ENCODE peak calls at places on chromosomes 5 and 9, in six cellular contexts. One of them, this sample, is unnamed.

GRCh38 chr5:91359957-91360609 is 23.0 kb downstream of the ARRDC3 start:
- DNase-seq in A549: no peak
- DNase-seq in suprapubic skin: no peak
- DNase-seq in sigmoid colon: no peak
- DNase-seq in transverse colon: no peak
- DNase-seq in H1: no peak
- DNase-seq in this sample: no peak

GRCh38 chr9:13557724-13558123 is 278.2 kb upstream of the MPDZ start:
- DNase-seq in H1: no peak
- DNase-seq in transverse colon: no peak
- DNase-seq in suprapubic skin: no peak
- DNase-seq in A549: no peak
- DNase-seq in sigmoid colon: no peak
- DNase-seq in this sample: no peak

GRCh38 chr5:53730938-53731337 is 170.5 kb downstream of the NDUFS4 start:
- DNase-seq in A549: no peak
- DNase-seq in transverse colon: no peak
- DNase-seq in sigmoid colon: no peak
- DNase-seq in H1: no peak
- DNase-seq in suprapubic skin: no peak
- DNase-seq in this sample: no peak

GRCh38 chr5:36744041-36744677 is 132.4 kb upstream of the NIPBL start:
- DNase-seq in transverse colon: no peak
- DNase-seq in suprapubic skin: no peak
- DNase-seq in sigmoid colon: no peak
- DNase-seq in A549: no peak
- DNase-seq in H1: no peak
- DNase-seq in this sample: no peak

GRCh38 chr5:124261133-124261532 is 485.3 kb downstream of the ZNF608 start:
- DNase-seq in H1: no peak
- DNase-seq in suprapubic skin: no peak
- DNase-seq in sigmoid colon: no peak
- DNase-seq in A549: no peak
- DNase-seq in transverse colon: no peak
- DNase-seq in this sample: no peak

GRCh38 chr5:15031180-15031579 is 159.6 kb upstream of the ANKH start:
- DNase-seq in H1: no peak
- DNase-seq in sigmoid colon: no peak
- DNase-seq in suprapubic skin: no peak
- DNase-seq in transverse colon: no peak
- DNase-seq in A549: no peak
- DNase-seq in this sample: no peak

GRCh38 chr5:8814081-8814480 is 731.8 kb downstream of the SEMA5A start:
- DNase-seq in A549: no peak
- DNase-seq in suprapubic skin: no peak
- DNase-seq in H1: no peak
- DNase-seq in sigmoid colon: no peak
- DNase-seq in transverse colon: no peak
- DNase-seq in this sample: no peak

GRCh38 chr5:179275381-179275878 is 69.8 kb downstream of the ADAMTS2 start:
- DNase-seq in H1: no peak
- DNase-seq in A549: no peak
- DNase-seq in sigmoid colon: no peak
- DNase-seq in suprapubic skin: no peak
- DNase-seq in transverse colon: no peak
- DNase-seq in this sample: no peak

GRCh38 chr5:79243224-79243623 is 7.3 kb downstream of the JMY start:
- DNase-seq in A549: no peak
- DNase-seq in sigmoid colon: no peak
- DNase-seq in suprapubic skin: no peak
- DNase-seq in H1: no peak
- DNase-seq in transverse colon: no peak
- DNase-seq in this sample: no peak

GRCh38 chr5:131198625-131199024 is 27.9 kb downstream of the LYRM7 start:
- DNase-seq in transverse colon: no peak
- DNase-seq in suprapubic skin: no peak
- DNase-seq in A549: no peak
- DNase-seq in sigmoid colon: no peak
- DNase-seq in H1: no peak
- DNase-seq in this sample: no peak

GRCh38 chr5:43010956-43011355 is 29.2 kb downstream of the ANXA2R start:
- DNase-seq in transverse colon: no peak
- DNase-seq in sigmoid colon: no peak
- DNase-seq in H1: no peak
- DNase-seq in suprapubic skin: no peak
- DNase-seq in A549: no peak
- DNase-seq in this sample: no peak

GRCh38 chr5:159884917-159885620 is 31.2 kb upstream of the ADRA1B start:
- DNase-seq in sigmoid colon: no peak
- DNase-seq in H1: no peak
- DNase-seq in transverse colon: no peak
- DNase-seq in suprapubic skin: no peak
- DNase-seq in A549: no peak
- DNase-seq in this sample: no peak

GRCh38 chr5:81749562-81750307 is 1.2 kb downstream of the SSBP2 start:
- DNase-seq in A549: no peak
- DNase-seq in H1: peak
- DNase-seq in sigmoid colon: peak
- DNase-seq in suprapubic skin: peak
- DNase-seq in transverse colon: peak
- DNase-seq in this sample: peak

GRCh38 chr5:55101556-55102276 is 730 bp upstream of the GZMA start:
- DNase-seq in H1: no peak
- DNase-seq in A549: no peak
- DNase-seq in suprapubic skin: no peak
- DNase-seq in transverse colon: no peak
- DNase-seq in sigmoid colon: no peak
- DNase-seq in this sample: no peak

GRCh38 chr9:127208416-127208815 is 56.2 kb upstream of the GARNL3 start:
- DNase-seq in transverse colon: no peak
- DNase-seq in sigmoid colon: peak
- DNase-seq in H1: no peak
- DNase-seq in suprapubic skin: no peak
- DNase-seq in A549: no peak
- DNase-seq in this sample: no peak

GRCh38 chr9:23526806-23527205 is 299.2 kb downstream of the ELAVL2 start:
- DNase-seq in sigmoid colon: no peak
- DNase-seq in transverse colon: no peak
- DNase-seq in suprapubic skin: no peak
- DNase-seq in H1: no peak
- DNase-seq in A549: no peak
- DNase-seq in this sample: no peak

GRCh38 chr5:76716456-76717157 is 681 bp downstream of the F2R start:
- DNase-seq in H1: peak
- DNase-seq in A549: peak
- DNase-seq in sigmoid colon: no peak
- DNase-seq in transverse colon: no peak
- DNase-seq in suprapubic skin: no peak
- DNase-seq in this sample: no peak

GRCh38 chr9:27331393-27331792 is 34.4 kb upstream of the EQTN start:
- DNase-seq in suprapubic skin: no peak
- DNase-seq in A549: no peak
- DNase-seq in sigmoid colon: no peak
- DNase-seq in H1: no peak
- DNase-seq in transverse colon: no peak
- DNase-seq in this sample: no peak

GRCh38 chr9:27329292-27329691 is 32.3 kb upstream of the EQTN start:
- DNase-seq in A549: no peak
- DNase-seq in transverse colon: no peak
- DNase-seq in H1: no peak
- DNase-seq in suprapubic skin: no peak
- DNase-seq in sigmoid colon: no peak
- DNase-seq in this sample: no peak

GRCh38 chr9:27336829-27337228 is 39.9 kb upstream of the EQTN start:
- DNase-seq in sigmoid colon: no peak
- DNase-seq in suprapubic skin: no peak
- DNase-seq in H1: no peak
- DNase-seq in A549: no peak
- DNase-seq in transverse colon: no peak
- DNase-seq in this sample: no peak

GRCh38 chr9:27335088-27335487 is 38.1 kb upstream of the EQTN start:
- DNase-seq in transverse colon: no peak
- DNase-seq in A549: no peak
- DNase-seq in suprapubic skin: no peak
- DNase-seq in sigmoid colon: no peak
- DNase-seq in H1: no peak
- DNase-seq in this sample: no peak

DNA sequence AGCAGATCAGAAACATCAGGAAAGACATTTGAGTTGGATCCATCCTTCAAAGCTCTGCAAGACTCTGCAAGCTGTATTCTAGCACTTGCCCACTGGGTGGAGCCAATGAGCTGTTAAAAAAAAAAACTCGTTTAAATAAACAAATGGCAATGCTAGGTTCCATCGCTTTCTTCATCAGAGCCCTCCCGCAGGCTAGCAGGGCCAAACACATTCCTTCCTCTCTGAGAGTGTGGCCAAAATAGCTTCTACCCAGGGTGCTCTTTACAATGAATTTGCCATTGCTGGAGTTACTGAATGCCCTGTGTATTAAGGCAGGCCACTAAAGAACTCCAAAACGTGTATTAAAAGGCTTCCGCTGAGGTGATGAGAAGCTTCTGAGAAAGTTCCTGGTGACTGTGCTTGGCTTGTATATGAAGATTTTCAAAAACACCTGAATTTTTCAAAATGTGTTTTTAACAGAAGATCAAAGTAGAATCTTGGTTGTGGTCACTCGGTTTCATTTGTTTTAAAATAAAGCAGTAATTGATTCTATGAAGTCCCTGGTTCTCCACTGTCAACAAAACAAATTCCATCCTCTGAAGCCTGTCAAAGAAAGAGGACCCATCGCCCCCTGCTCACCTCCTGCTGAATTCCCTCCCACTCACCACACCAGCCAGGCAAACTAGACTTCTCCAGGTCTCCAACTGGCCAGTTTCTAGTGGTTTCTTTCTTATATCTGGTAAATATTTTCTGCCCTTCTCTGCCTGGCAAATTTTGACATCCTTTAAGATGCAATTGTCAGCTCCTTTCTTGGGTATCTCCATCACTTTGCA is 36.5 kb upstream of the EQTN start:
- DNase-seq in transverse colon: peak
- DNase-seq in A549: peak
- DNase-seq in suprapubic skin: no peak
- DNase-seq in sigmoid colon: peak
- DNase-seq in H1: peak
- DNase-seq in this sample: peak
- TF ChIP-seq EP300 in transverse colon: no peak
- TF ChIP-seq EP300 in A549: no peak
- TF ChIP-seq EP300 in suprapubic skin: no peak
- TF ChIP-seq EP300 in sigmoid colon: peak
- TF ChIP-seq EP300 in H1: no peak
- TF ChIP-seq EP300 in this sample: no peak

DNA sequence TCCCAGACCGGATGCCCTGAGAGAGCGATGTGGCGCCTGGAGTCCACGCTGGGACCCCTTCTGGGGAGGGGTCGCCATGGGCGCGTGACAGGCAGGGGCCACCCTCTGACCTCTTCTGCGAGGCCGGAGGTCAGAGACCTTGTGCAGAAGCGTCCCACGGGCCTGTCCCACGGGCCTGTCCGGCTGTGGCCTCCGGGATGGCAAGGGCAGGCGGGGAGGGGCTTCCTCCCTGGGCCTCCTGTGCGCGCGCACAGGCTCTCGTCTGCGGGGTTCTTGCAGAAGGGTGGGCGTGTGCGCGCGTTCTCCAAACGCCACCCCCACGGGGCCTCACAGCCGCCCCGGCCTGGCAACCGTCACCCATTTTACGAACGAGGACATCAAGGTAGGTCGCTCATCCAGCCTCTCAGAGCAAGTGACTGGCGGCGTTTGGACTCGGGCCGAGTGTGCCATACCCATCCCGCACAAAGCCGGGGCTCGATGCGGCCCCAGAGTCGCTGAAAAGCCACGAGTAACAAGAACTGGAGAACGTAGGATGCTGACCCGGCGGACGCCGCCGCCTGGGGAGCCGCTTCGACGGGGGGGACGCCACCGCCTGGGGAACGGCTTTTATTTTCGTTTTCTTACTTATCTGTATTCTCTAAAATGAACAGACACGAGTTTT is 897 bp downstream of the AHRR start:
- DNase-seq in sigmoid colon: no peak
- DNase-seq in A549: no peak
- DNase-seq in H1: peak
- DNase-seq in suprapubic skin: peak
- DNase-seq in transverse colon: no peak
- DNase-seq in this sample: no peak
- TF ChIP-seq POLR2A in sigmoid colon: no peak
- TF ChIP-seq POLR2A in A549: no peak
- TF ChIP-seq POLR2A in H1: no peak
- TF ChIP-seq POLR2A in suprapubic skin: no peak
- TF ChIP-seq POLR2A in transverse colon: no peak
- TF ChIP-seq POLR2A in this sample: no peak

DNA sequence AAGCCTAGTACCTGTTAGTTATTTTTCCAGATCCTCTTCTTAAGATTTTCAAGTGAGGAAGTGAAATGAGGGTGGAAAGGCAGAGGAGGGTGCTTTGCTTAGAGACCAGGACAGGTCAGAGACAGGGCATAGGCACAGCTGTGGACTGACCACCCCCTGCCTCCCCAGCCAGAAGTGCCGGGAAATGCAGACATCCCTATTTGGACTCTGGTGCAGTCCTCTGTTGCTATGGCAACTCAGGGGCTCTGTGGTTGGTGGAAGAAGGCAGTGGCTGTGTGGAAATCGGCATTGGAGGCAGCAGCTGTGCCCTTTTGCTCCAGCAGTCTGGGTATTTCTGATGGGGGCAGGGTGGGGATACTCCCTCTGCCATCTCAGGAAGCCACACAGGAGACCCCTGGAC is 43.3 kb upstream of the NDFIP1 start:
- DNase-seq in transverse colon: no peak
- DNase-seq in sigmoid colon: no peak
- DNase-seq in A549: no peak
- DNase-seq in H1: no peak
- DNase-seq in suprapubic skin: no peak
- DNase-seq in this sample: no peak
- TF ChIP-seq EP300 in transverse colon: no peak
- TF ChIP-seq EP300 in sigmoid colon: no peak
- TF ChIP-seq EP300 in A549: no peak
- TF ChIP-seq EP300 in H1: no peak
- TF ChIP-seq EP300 in suprapubic skin: no peak
- TF ChIP-seq EP300 in this sample: no peak

DNA sequence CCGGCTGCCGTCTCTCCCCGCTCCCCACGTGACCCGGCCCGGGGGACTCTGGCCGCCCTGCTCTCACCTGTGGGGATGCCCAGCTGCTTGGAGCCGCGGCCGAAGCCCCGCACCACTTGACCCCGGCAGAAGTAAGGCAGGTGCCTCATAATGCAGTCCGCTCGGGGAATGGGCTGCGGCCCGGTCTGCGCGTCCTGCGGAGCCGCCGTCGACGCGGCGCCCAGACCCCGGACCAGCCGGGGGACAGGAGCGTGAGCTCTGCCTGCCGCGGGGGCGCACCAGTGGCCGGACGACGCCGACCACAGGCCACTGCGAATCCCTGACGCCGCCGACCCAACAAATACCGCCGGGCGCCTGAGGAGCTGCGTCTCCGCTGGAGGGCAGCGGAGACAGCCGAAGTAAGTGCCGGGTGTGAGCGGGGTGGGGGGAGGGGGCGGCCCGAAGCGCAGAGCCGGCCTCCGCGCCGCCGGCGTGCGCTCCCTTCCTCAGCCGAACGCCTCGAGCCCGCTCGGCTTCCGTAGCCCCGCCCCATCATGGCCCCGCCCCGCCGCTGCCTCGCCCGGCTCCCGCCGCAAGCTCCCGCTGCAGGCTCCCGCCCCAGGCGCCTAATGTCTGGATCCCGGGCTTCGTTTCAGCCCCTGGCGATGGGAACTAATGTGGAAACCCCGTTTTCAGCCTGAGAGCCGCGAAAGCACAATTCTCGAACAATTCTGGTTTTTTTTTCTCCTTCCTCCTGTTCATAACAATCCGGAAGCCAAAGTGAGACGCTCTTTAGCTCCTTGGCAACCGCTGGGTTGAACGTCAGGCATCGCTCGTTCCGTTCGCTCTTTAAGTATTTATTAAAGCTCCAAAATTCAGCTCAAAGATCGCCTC is at the start of gene RFK:
- DNase-seq in H1: peak
- DNase-seq in suprapubic skin: peak
- DNase-seq in A549: peak
- DNase-seq in sigmoid colon: peak
- DNase-seq in transverse colon: peak
- DNase-seq in this sample: peak
- TF ChIP-seq POLR2A in H1: peak
- TF ChIP-seq POLR2A in suprapubic skin: peak
- TF ChIP-seq POLR2A in A549: peak
- TF ChIP-seq POLR2A in sigmoid colon: peak
- TF ChIP-seq POLR2A in transverse colon: peak
- TF ChIP-seq POLR2A in this sample: no peak